ENCODE peak calls at places on chromosomes 11 and 22, in eight cellular contexts. T is psoas muscle, L is right lobe of liver, E is bronchial epithelial cell, M is astrocyte, K is dorsolateral prefrontal cortex, Z is Calu3, X is astrocyte of the cerebellum. D is an unnamed sample.
A peak's percentile ranks its signal among the peaks of the same experiment; 100 is the strongest.

GRCh38 chr11:45369294-45369693 is 83.2 kb upstream of the SYT13 start:
- DNase-seq in T (no peak), L (no peak), E (no peak), M (no peak), K (no peak), Z (no peak), X (no peak), D (no peak)

GRCh38 chr11:100876826-100877545 is 189.9 kb downstream of the ARHGAP42 start:
- DNase-seq in T (no peak), L (no peak), E (peak; percentile 70), M (peak; percentile 98), K (no peak), Z (no peak), X (peak; percentile 97), D (peak; percentile 91)

GRCh38 chr11:3134218-3134621 is 30.9 kb downstream of the OSBPL5 start:
- DNase-seq in T (peak; percentile 15), L (peak; percentile 42), E (no peak), M (no peak), K (peak; percentile 20), Z (no peak), X (no peak), D (no peak)

GRCh38 chr11:5289696-5290095 is 12.1 kb downstream of the OR51B4 start:
- DNase-seq in T (no peak), L (no peak), E (peak; percentile 31), M (no peak), K (no peak), Z (no peak), X (no peak), D (no peak)

GRCh38 chr22:21690401-21690801 is 24.6 kb downstream of the PPIL2 start:
- DNase-seq in T (no peak), L (no peak), E (no peak), M (no peak), K (no peak), Z (no peak), X (no peak), D (no peak)

GRCh38 chr11:45098929-45099328 is 47.5 kb upstream of the PRDM11 start:
- DNase-seq in T (no peak), L (no peak), E (no peak), M (no peak), K (no peak), Z (no peak), X (no peak), D (no peak)

GRCh38 chr11:34652191-34652958 is 31.5 kb downstream of the EHF start:
- DNase-seq in T (no peak), L (no peak), E (peak; percentile 58), M (peak; percentile 36), K (no peak), Z (no peak), X (no peak), D (no peak)

GRCh38 chr22:48644108-48644507 is 1183.6 kb downstream of the BRD1 start:
- DNase-seq in T (no peak), L (no peak), E (no peak), M (no peak), K (no peak), Z (no peak), X (no peak), D (no peak)

GRCh38 chr11:110991621-110992355 is 253.7 kb upstream of the POU2AF2 start:
- DNase-seq in T (peak; percentile 50), L (no peak), E (no peak), M (peak; percentile 57), K (no peak), Z (no peak), X (peak; percentile 53), D (no peak)

GRCh38 chr11:121575250-121575962 is 122.6 kb upstream of the SORL1-AS1 start:
- DNase-seq in T (peak; percentile 50), L (peak; percentile 92), E (no peak), M (peak; percentile 41), K (peak; percentile 51), Z (no peak), X (no peak), D (no peak)

GRCh38 chr11:134542401-134543143 is 130.5 kb upstream of the B3GAT1 start:
- DNase-seq in T (no peak), L (no peak), E (peak; percentile 31), M (no peak), K (no peak), Z (peak; percentile 39), X (no peak), D (no peak)

GRCh38 chr22:48004038-48004437 is 1241.6 kb downstream of the TBC1D22A start:
- DNase-seq in T (no peak), L (no peak), E (no peak), M (no peak), K (no peak), Z (no peak), X (no peak), D (no peak)

GRCh38 chr11:65663634-65664200 is 1.0 kb upstream of the RELA start:
- DNase-seq in T (peak; percentile 67), L (no peak), E (peak; percentile 31), M (peak; percentile 29), K (peak; percentile 71), Z (peak; percentile 32), X (no peak), D (no peak)

GRCh38 chr11:8268530-8269461 is 5.1 kb upstream of the LMO1 start:
- DNase-seq in T (no peak), L (peak; percentile 31), E (no peak), M (no peak), K (peak; percentile 40), Z (no peak), X (no peak), D (no peak)

GRCh38 chr11:117300301-117300700 is 9.2 kb downstream of the BACE1-AS start:
- DNase-seq in T (peak; percentile 21), L (peak; percentile 62), E (no peak), M (peak; percentile 52), K (peak; percentile 53), Z (no peak), X (peak; percentile 24), D (peak; percentile 7)

GRCh38 chr11:125952973-125953372 is 7.1 kb downstream of the VSIG10L2 start:
- DNase-seq in T (peak; percentile 46), L (no peak), E (no peak), M (no peak), K (no peak), Z (no peak), X (no peak), D (no peak)

GRCh38 chr11:131217313-131218297 is 152.8 kb upstream of the NTM start:
- DNase-seq in T (no peak), L (no peak), E (peak; percentile 27), M (no peak), K (no peak), Z (no peak), X (no peak), D (peak; percentile 41)
- TF ChIP-seq CTCF in T (no peak), L (no peak), E (peak; percentile 61), M (peak; percentile 29), K (peak; percentile 28), Z (no peak), X (no peak), D (peak; percentile 79)

GRCh38 chr11:61955031-61955415 is 4.9 kb downstream of the BEST1 start:
- DNase-seq in T (peak; percentile 71), L (peak; percentile 81), E (peak; percentile 68), M (peak; percentile 40), K (no peak), Z (no peak), X (no peak), D (peak; percentile 58)
- TF ChIP-seq CTCF in T (no peak), L (no peak), E (peak; percentile 29), M (no peak), K (no peak), Z (no peak), X (no peak), D (peak; percentile 54)

GRCh38 chr11:24240496-24240895 is 256.4 kb upstream of the LUZP2 start:
- DNase-seq in T (no peak), L (no peak), E (no peak), M (no peak), K (no peak), Z (no peak), X (no peak), D (no peak)

GRCh38 chr11:24239016-24239720 is 257.7 kb upstream of the LUZP2 start:
- DNase-seq in T (no peak), L (no peak), E (peak; percentile 48), M (peak; percentile 90), K (no peak), Z (no peak), X (peak; percentile 66), D (peak; percentile 60)

GRCh38 chr11:24233041-24233440 is 263.8 kb upstream of the LUZP2 start:
- DNase-seq in T (no peak), L (no peak), E (peak; percentile 30), M (peak; percentile 35), K (no peak), Z (no peak), X (no peak), D (no peak)

GRCh38 chr11:24239930-24240329 is 256.9 kb upstream of the LUZP2 start:
- DNase-seq in T (no peak), L (no peak), E (no peak), M (no peak), K (no peak), Z (no peak), X (no peak), D (no peak)

DNA sequence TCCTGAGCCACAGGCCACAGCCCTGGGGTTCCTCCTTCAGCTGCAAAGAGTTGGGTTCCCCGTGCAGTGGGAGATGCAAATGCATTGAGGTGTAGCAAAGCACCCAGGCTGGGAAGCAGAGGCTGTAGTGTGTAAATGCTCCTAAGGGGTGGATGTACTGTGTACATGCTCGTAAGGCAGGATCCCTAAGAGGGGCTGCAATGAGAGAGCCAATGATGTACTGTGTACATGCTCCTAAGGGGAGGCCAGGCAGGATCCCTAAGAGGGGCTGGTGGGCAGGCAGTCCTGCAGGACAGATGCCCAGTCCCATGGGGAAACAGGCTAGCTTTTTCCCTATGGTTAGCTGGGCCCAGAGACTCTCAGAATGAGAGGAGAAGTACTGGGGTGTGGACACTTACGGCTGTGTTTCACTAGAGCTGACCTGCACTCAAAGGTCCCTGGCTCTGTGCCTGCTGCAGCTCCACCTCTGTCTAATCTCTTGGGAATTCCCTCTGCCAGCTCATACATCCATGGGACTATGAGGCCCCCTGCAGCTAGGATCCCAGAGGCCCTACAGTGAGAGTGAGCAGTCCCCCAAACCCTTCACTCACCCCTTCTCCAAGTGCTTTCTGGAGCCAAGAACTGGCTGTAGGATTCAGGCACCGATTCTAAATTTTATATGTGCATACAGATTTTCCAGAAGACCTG is 261.9 kb upstream of the LUZP2 start:
- DNase-seq in T (no peak), L (peak; percentile 53), E (peak; percentile 27), M (peak; percentile 42), K (no peak), Z (peak; percentile 62), X (no peak), D (peak; percentile 5)
- TF ChIP-seq CTCF in T (no peak), L (peak; percentile 7), E (peak; percentile 14), M (no peak), K (no peak), Z (no peak), X (no peak), D (peak; percentile 50)

GRCh38 chr11:27839226-27839913 is 139.1 kb upstream of the BDNF start:
- DNase-seq in T (no peak), L (no peak), E (peak; percentile 37), M (peak; percentile 19), K (no peak), Z (no peak), X (peak; percentile 23), D (peak; percentile 11)
- TF ChIP-seq CTCF in T (no peak), L (peak; percentile 7), E (peak; percentile 43), M (peak; percentile 51), K (no peak), Z (no peak), X (peak; percentile 21), D (peak; percentile 78)